ENCODE peak calls at places on chromosomes 11 and 22, in four cellular contexts. One of them, this sample, is unnamed.

GRCh38 chr11:13963169-13963948 is 836 bp downstream of the SPON1 start:
- DNase-seq in stimulated activated naive CD8-positive, alpha-beta T cell treated with anti-CD3 and anti-CD28 coated beads, Interleukin-15, amount 100 ng/mL, for 72 hours: peak; percentile 44
- DNase-seq in cardiac fibroblast: no peak
- DNase-seq in posterior cingulate gyrus: peak; percentile 32
- DNase-seq in this sample: peak; percentile 40

GRCh38 chr22:49143812-49144211 is 683.9 kb downstream of the BRD1 start:
- DNase-seq in posterior cingulate gyrus: no peak
- DNase-seq in cardiac fibroblast: no peak
- DNase-seq in stimulated activated naive CD8-positive, alpha-beta T cell treated with anti-CD3 and anti-CD28 coated beads, Interleukin-15, amount 100 ng/mL, for 72 hours: no peak
- DNase-seq in this sample: no peak

GRCh38 chr11:114133548-114134329 is 74.2 kb downstream of the ZBTB16 start:
- DNase-seq in stimulated activated naive CD8-positive, alpha-beta T cell treated with anti-CD3 and anti-CD28 coated beads, Interleukin-15, amount 100 ng/mL, for 72 hours: no peak
- DNase-seq in cardiac fibroblast: peak; percentile 58
- DNase-seq in posterior cingulate gyrus: no peak
- DNase-seq in this sample: no peak

GRCh38 chr11:14414470-14415461 is 55.8 kb upstream of the RRAS2 start:
- DNase-seq in stimulated activated naive CD8-positive, alpha-beta T cell treated with anti-CD3 and anti-CD28 coated beads, Interleukin-15, amount 100 ng/mL, for 72 hours: peak; percentile 91
- DNase-seq in cardiac fibroblast: peak; percentile 30
- DNase-seq in posterior cingulate gyrus: no peak
- DNase-seq in this sample: no peak

GRCh38 chr11:76380161-76380976 is 563 bp downstream of the THAP12 start:
- DNase-seq in stimulated activated naive CD8-positive, alpha-beta T cell treated with anti-CD3 and anti-CD28 coated beads, Interleukin-15, amount 100 ng/mL, for 72 hours: peak; percentile 81
- DNase-seq in cardiac fibroblast: peak; percentile 23
- DNase-seq in posterior cingulate gyrus: peak; percentile 36
- DNase-seq in this sample: peak; percentile 43

GRCh38 chr11:2750101-2750509 is 50.3 kb upstream of the KCNQ1OT1 start:
- DNase-seq in stimulated activated naive CD8-positive, alpha-beta T cell treated with anti-CD3 and anti-CD28 coated beads, Interleukin-15, amount 100 ng/mL, for 72 hours: no peak
- DNase-seq in cardiac fibroblast: no peak
- DNase-seq in posterior cingulate gyrus: peak; percentile 21
- DNase-seq in this sample: no peak

GRCh38 chr11:102347526-102348331 is 715 bp downstream of the BIRC2 start:
- DNase-seq in posterior cingulate gyrus: no peak
- DNase-seq in cardiac fibroblast: peak; percentile 52
- DNase-seq in stimulated activated naive CD8-positive, alpha-beta T cell treated with anti-CD3 and anti-CD28 coated beads, Interleukin-15, amount 100 ng/mL, for 72 hours: peak; percentile 21
- DNase-seq in this sample: no peak

GRCh38 chr22:48238966-48239365 is 1476.5 kb downstream of the TBC1D22A start:
- DNase-seq in posterior cingulate gyrus: no peak
- DNase-seq in stimulated activated naive CD8-positive, alpha-beta T cell treated with anti-CD3 and anti-CD28 coated beads, Interleukin-15, amount 100 ng/mL, for 72 hours: no peak
- DNase-seq in cardiac fibroblast: no peak
- DNase-seq in this sample: no peak

GRCh38 chr11:76769645-76770586 is 13.2 kb upstream of the TSKU start:
- DNase-seq in posterior cingulate gyrus: no peak
- DNase-seq in stimulated activated naive CD8-positive, alpha-beta T cell treated with anti-CD3 and anti-CD28 coated beads, Interleukin-15, amount 100 ng/mL, for 72 hours: no peak
- DNase-seq in cardiac fibroblast: peak; percentile 52
- DNase-seq in this sample: no peak

GRCh38 chr22:44455151-44455962 is 42.7 kb downstream of the RTL6 start:
- DNase-seq in cardiac fibroblast: no peak
- DNase-seq in posterior cingulate gyrus: no peak
- DNase-seq in stimulated activated naive CD8-positive, alpha-beta T cell treated with anti-CD3 and anti-CD28 coated beads, Interleukin-15, amount 100 ng/mL, for 72 hours: peak; percentile 69
- DNase-seq in this sample: no peak

GRCh38 chr11:102883132-102883531 is 8.3 kb upstream of the MMP12 start:
- DNase-seq in posterior cingulate gyrus: no peak
- DNase-seq in cardiac fibroblast: peak; percentile 8
- DNase-seq in stimulated activated naive CD8-positive, alpha-beta T cell treated with anti-CD3 and anti-CD28 coated beads, Interleukin-15, amount 100 ng/mL, for 72 hours: peak; percentile 34
- DNase-seq in this sample: no peak

GRCh38 chr11:396948-397548 is 3.0 kb downstream of the PKP3 start:
- DNase-seq in posterior cingulate gyrus: peak; percentile 56
- DNase-seq in stimulated activated naive CD8-positive, alpha-beta T cell treated with anti-CD3 and anti-CD28 coated beads, Interleukin-15, amount 100 ng/mL, for 72 hours: peak; percentile 66
- DNase-seq in cardiac fibroblast: peak; percentile 49
- DNase-seq in this sample: peak; percentile 13

This sample was measured in nucleus accumbens.